ENCODE peak calls at places on chromosomes 5 and 9, in nine cellular contexts. D is hypothalamus; G is activated T-cell treated with anti-CD3 and anti-CD28 coated beads, Interleukin-2, amount 50 U/mL, for 72 hours; V is left ventricle myocardium superior; O is T-helper 17 cell; S is A549; H is nucleus accumbens; U is cardiac muscle cell; Y is stimulated activated CD4-positive, alpha-beta T cell treated with anti-CD3 and anti-CD28 coated beads, Interleukin-12 subunit alpha, Interleukin-12 subunit beta, amount 100 ng/mL, for 4 hours. P is an unnamed sample.

GRCh38 chr9:135515541-135515951 is 5.7 kb upstream of the LCN1 start:
- DNase-seq in D (no peak), G (no peak), V (no peak), O (no peak), S (no peak), H (no peak), U (no peak), Y (no peak), P (no peak)

GRCh38 chr5:132203464-132203818 is 24.2 kb downstream of the P4HA2 start:
- DNase-seq in D (no peak), G (no peak), V (no peak), O (no peak), S (no peak), H (no peak), U (no peak), Y (no peak), P (no peak)

GRCh38 chr9:75108571-75108970 is 20.3 kb downstream of the OSTF1 start:
- DNase-seq in D (no peak), G (no peak), V (peak; percentile 61), O (no peak), S (no peak), H (no peak), U (no peak), Y (no peak), P (no peak)

GRCh38 chr5:81751836-81752643 is 1.1 kb upstream of the SSBP2 start:
- DNase-seq in D (no peak), G (no peak), V (no peak), O (no peak), S (no peak), H (peak; percentile 69), U (peak; percentile 19), Y (peak; percentile 23), P (no peak)

GRCh38 chr5:52356311-52356918 is 431.3 kb upstream of the ITGA1 start:
- DNase-seq in D (no peak), G (no peak), V (no peak), O (no peak), S (no peak), H (no peak), U (peak; percentile 26), Y (no peak), P (no peak)

GRCh38 chr5:56986631-56986957 is 34.7 kb upstream of the MIER3 start:
- DNase-seq in D (no peak), G (no peak), V (no peak), O (no peak), S (no peak), H (no peak), U (no peak), Y (no peak), P (no peak)

GRCh38 chr9:134205636-134206316 is 41.4 kb upstream of the RNU6ATAC start:
- DNase-seq in D (no peak), G (no peak), V (peak; percentile 84), O (no peak), S (no peak), H (peak; percentile 44), U (no peak), Y (no peak), P (peak; percentile 35)

GRCh38 chr5:117738571-117738970 is 1163.9 kb upstream of the SEMA6A start:
- DNase-seq in D (no peak), G (no peak), V (no peak), O (no peak), S (no peak), H (no peak), U (no peak), Y (no peak), P (no peak)

GRCh38 chr5:107135391-107135790 is 535.3 kb downstream of the EFNA5 start:
- DNase-seq in D (no peak), G (no peak), V (no peak), O (no peak), S (no peak), H (no peak), U (no peak), Y (no peak), P (no peak)

GRCh38 chr9:90822866-90823265 is 21.2 kb downstream of the SYK start:
- DNase-seq in D (no peak), G (no peak), V (no peak), O (no peak), S (no peak), H (no peak), U (no peak), Y (no peak), P (no peak)

GRCh38 chr9:125525846-125526619 is 181.0 kb downstream of the MAPKAP1 start:
- DNase-seq in D (no peak), G (no peak), V (peak; percentile 81), O (no peak), S (no peak), H (no peak), U (no peak), Y (no peak), P (no peak)

GRCh38 chr5:113122053-113122452 is 145.5 kb downstream of the DCP2 start:
- DNase-seq in D (no peak), G (no peak), V (no peak), O (no peak), S (no peak), H (no peak), U (no peak), Y (no peak), P (no peak)

GRCh38 chr5:89613222-89613956 is 730.4 kb upstream of the MEF2C start:
- DNase-seq in D (no peak), G (no peak), V (no peak), O (no peak), S (no peak), H (no peak), U (no peak), Y (no peak), P (no peak)

GRCh38 chr5:53151713-53152458 is 42.3 kb upstream of the MOCS2 start:
- DNase-seq in D (no peak), G (no peak), V (no peak), O (no peak), S (no peak), H (no peak), U (no peak), Y (no peak), P (no peak)

GRCh38 chr5:102903074-102903871 is 148.2 kb downstream of the PAM start:
- DNase-seq in D (no peak), G (no peak), V (no peak), O (no peak), S (no peak), H (no peak), U (no peak), Y (no peak), P (no peak)

GRCh38 chr9:128419061-128419925 is 1.4 kb upstream of the CERCAM start:
- DNase-seq in D (no peak), G (peak; percentile 9), V (no peak), O (no peak), S (no peak), H (no peak), U (peak; percentile 56), Y (no peak), P (no peak)

GRCh38 chr5:80245986-80246781 is 9.7 kb downstream of the SERINC5 start:
- DNase-seq in D (no peak), G (no peak), V (no peak), O (no peak), S (no peak), H (no peak), U (no peak), Y (no peak), P (no peak)

GRCh38 chr5:35120745-35121144 is 73.0 kb upstream of the AGXT2 start:
- DNase-seq in D (no peak), G (no peak), V (no peak), O (no peak), S (no peak), H (no peak), U (no peak), Y (no peak), P (no peak)

GRCh38 chr9:18467696-18468095 is 6.3 kb upstream of the ADAMTSL1 start:
- DNase-seq in D (no peak), G (no peak), V (no peak), O (no peak), S (no peak), H (no peak), U (no peak), Y (no peak), P (no peak)

GRCh38 chr9:70910598-70910997 is 210.8 kb downstream of the TRPM3 start:
- DNase-seq in D (no peak), G (no peak), V (no peak), O (no peak), S (no peak), H (no peak), U (no peak), Y (no peak), P (no peak)

GRCh38 chr9:673966-674526 is 167.5 kb upstream of the DMRT1 start:
- DNase-seq in D (no peak), G (no peak), V (no peak), O (no peak), S (no peak), H (no peak), U (no peak), Y (no peak), P (no peak)

GRCh38 chr5:106827061-106827460 is 843.7 kb downstream of the EFNA5 start:
- DNase-seq in D (no peak), G (no peak), V (no peak), O (no peak), S (no peak), H (no peak), U (no peak), Y (no peak), P (no peak)

GRCh38 chr9:108569624-108570023 is 286.2 kb downstream of the ACTL7B start:
- DNase-seq in D (no peak), G (no peak), V (no peak), O (no peak), S (no peak), H (no peak), U (no peak), Y (no peak), P (no peak)

GRCh38 chr5:151868451-151868850 is 56.2 kb downstream of the GLRA1 start:
- DNase-seq in D (no peak), G (peak; percentile 10), V (no peak), O (no peak), S (no peak), H (no peak), U (no peak), Y (no peak), P (no peak)

GRCh38 chr9:29830815-29831214 is 2257.5 kb upstream of the C9orf72 start:
- DNase-seq in D (no peak), G (no peak), V (no peak), O (no peak), S (peak; percentile 0), H (no peak), U (peak; percentile 60), Y (no peak), P (no peak)

GRCh38 chr5:135915466-135916001 is 19.9 kb upstream of the IL9 start:
- DNase-seq in D (no peak), G (no peak), V (no peak), O (no peak), S (no peak), H (no peak), U (no peak), Y (no peak), P (no peak)

GRCh38 chr5:111134080-111134479 is 41.9 kb downstream of the WDR36 start:
- DNase-seq in D (no peak), G (no peak), V (no peak), O (no peak), S (no peak), H (no peak), U (no peak), Y (no peak), P (no peak)

GRCh38 chr5:54701179-54701578 is 183.6 kb downstream of the SNX18 start:
- DNase-seq in D (no peak), G (no peak), V (no peak), O (no peak), S (peak; percentile 18), H (no peak), U (peak; percentile 71), Y (no peak), P (no peak)

GRCh38 chr9:91043041-91043740 is 241.6 kb downstream of the SYK start:
- DNase-seq in D (no peak), G (no peak), V (no peak), O (no peak), S (no peak), H (no peak), U (no peak), Y (no peak), P (no peak)

GRCh38 chr5:81856948-81857928 is 106.3 kb upstream of the SSBP2 start:
- DNase-seq in D (peak; percentile 47), G (no peak), V (peak; percentile 91), O (no peak), S (no peak), H (peak; percentile 66), U (peak; percentile 60), Y (no peak), P (peak; percentile 86)

GRCh38 chr5:15645376-15645775 is 145.4 kb downstream of the FBXL7 start:
- DNase-seq in D (no peak), G (no peak), V (no peak), O (no peak), S (no peak), H (no peak), U (no peak), Y (no peak), P (no peak)